ENCODE peak calls at places on chromosomes 16 and 17, in five cellular contexts. One of them, this sample, is unnamed.

GRCh38 chr17:72126575-72127486 is 6.0 kb downstream of the SOX9 start:
- DNase-seq in AG04450: no peak
- DNase-seq in endothelial cell: no peak
- DNase-seq in heart left ventricle: no peak
- DNase-seq in activated gamma-delta T cell treated with Interleukin-2 at 50 U/mL for 16 hours: no peak
- DNase-seq in this sample: peak

GRCh38 chr16:57994361-57994760 is 6.1 kb downstream of the ZNF319 start:
- DNase-seq in activated gamma-delta T cell treated with Interleukin-2 at 50 U/mL for 16 hours: no peak
- DNase-seq in heart left ventricle: no peak
- DNase-seq in AG04450: no peak
- DNase-seq in endothelial cell: no peak
- DNase-seq in this sample: no peak

GRCh38 chr16:67260426-67261063 is 11.8 kb downstream of the SLC9A5 start:
- DNase-seq in AG04450: no peak
- DNase-seq in heart left ventricle: peak
- DNase-seq in activated gamma-delta T cell treated with Interleukin-2 at 50 U/mL for 16 hours: no peak
- DNase-seq in endothelial cell: no peak
- DNase-seq in this sample: no peak

GRCh38 chr17:12137859-12138258 is 117.2 kb downstream of the MAP2K4 start:
- DNase-seq in activated gamma-delta T cell treated with Interleukin-2 at 50 U/mL for 16 hours: no peak
- DNase-seq in AG04450: no peak
- DNase-seq in endothelial cell: no peak
- DNase-seq in heart left ventricle: no peak
- DNase-seq in this sample: no peak

GRCh38 chr16:50068550-50068949 is 2.8 kb downstream of the HEATR3 start:
- DNase-seq in activated gamma-delta T cell treated with Interleukin-2 at 50 U/mL for 16 hours: no peak
- DNase-seq in AG04450: peak
- DNase-seq in heart left ventricle: no peak
- DNase-seq in endothelial cell: no peak
- DNase-seq in this sample: no peak

GRCh38 chr17:15651583-15652110 is 32.1 kb upstream of the FBXW10B start:
- DNase-seq in activated gamma-delta T cell treated with Interleukin-2 at 50 U/mL for 16 hours: no peak
- DNase-seq in endothelial cell: no peak
- DNase-seq in heart left ventricle: peak
- DNase-seq in AG04450: peak
- DNase-seq in this sample: peak

GRCh38 chr17:26807024-26807423 is 486.9 kb upstream of the WSB1 start:
- DNase-seq in AG04450: no peak
- DNase-seq in endothelial cell: no peak
- DNase-seq in heart left ventricle: no peak
- DNase-seq in activated gamma-delta T cell treated with Interleukin-2 at 50 U/mL for 16 hours: no peak
- DNase-seq in this sample: no peak

GRCh38 chr16:51932317-51932716 is 614.6 kb downstream of the TOX3 start:
- DNase-seq in endothelial cell: no peak
- DNase-seq in heart left ventricle: no peak
- DNase-seq in activated gamma-delta T cell treated with Interleukin-2 at 50 U/mL for 16 hours: no peak
- DNase-seq in AG04450: no peak
- DNase-seq in this sample: no peak

GRCh38 chr16:57233944-57234706 is 10.9 kb upstream of the ARL2BP start:
- DNase-seq in endothelial cell: no peak
- DNase-seq in activated gamma-delta T cell treated with Interleukin-2 at 50 U/mL for 16 hours: no peak
- DNase-seq in heart left ventricle: peak
- DNase-seq in AG04450: no peak
- DNase-seq in this sample: no peak

GRCh38 chr17:48609754-48610281 is 999 bp downstream of the HOXB7 start:
- DNase-seq in AG04450: no peak
- DNase-seq in heart left ventricle: no peak
- DNase-seq in endothelial cell: no peak
- DNase-seq in activated gamma-delta T cell treated with Interleukin-2 at 50 U/mL for 16 hours: no peak
- DNase-seq in this sample: no peak

GRCh38 chr17:61405686-61406542 is 6.3 kb downstream of the TBX2 start:
- DNase-seq in endothelial cell: no peak
- DNase-seq in heart left ventricle: peak
- DNase-seq in AG04450: no peak
- DNase-seq in activated gamma-delta T cell treated with Interleukin-2 at 50 U/mL for 16 hours: no peak
- DNase-seq in this sample: peak

GRCh38 chr16:2019919-2020831 is 590 bp downstream of the NPW start:
- DNase-seq in endothelial cell: no peak
- DNase-seq in activated gamma-delta T cell treated with Interleukin-2 at 50 U/mL for 16 hours: no peak
- DNase-seq in AG04450: no peak
- DNase-seq in heart left ventricle: no peak
- DNase-seq in this sample: no peak

GRCh38 chr17:66481259-66481658 is 178.8 kb downstream of the PRKCA start:
- DNase-seq in heart left ventricle: no peak
- DNase-seq in AG04450: no peak
- DNase-seq in activated gamma-delta T cell treated with Interleukin-2 at 50 U/mL for 16 hours: no peak
- DNase-seq in endothelial cell: no peak
- DNase-seq in this sample: no peak

GRCh38 chr16:35154627-35155026 is 1695.2 kb downstream of the TP53TG3F start:
- DNase-seq in activated gamma-delta T cell treated with Interleukin-2 at 50 U/mL for 16 hours: no peak
- DNase-seq in AG04450: no peak
- DNase-seq in endothelial cell: no peak
- DNase-seq in heart left ventricle: no peak
- DNase-seq in this sample: no peak

GRCh38 chr17:72754513-72754912 is 338.0 kb downstream of the SLC39A11 start:
- DNase-seq in activated gamma-delta T cell treated with Interleukin-2 at 50 U/mL for 16 hours: no peak
- DNase-seq in AG04450: no peak
- DNase-seq in endothelial cell: no peak
- DNase-seq in heart left ventricle: no peak
- DNase-seq in this sample: no peak

GRCh38 chr17:20228410-20228809 is 219.3 kb downstream of the SPECC1 start:
- DNase-seq in AG04450: no peak
- DNase-seq in activated gamma-delta T cell treated with Interleukin-2 at 50 U/mL for 16 hours: no peak
- DNase-seq in heart left ventricle: no peak
- DNase-seq in endothelial cell: no peak
- DNase-seq in this sample: no peak

GRCh38 chr16:55398683-55399230 is 74.8 kb downstream of the IRX6 start:
- DNase-seq in endothelial cell: no peak
- DNase-seq in AG04450: no peak
- DNase-seq in heart left ventricle: no peak
- DNase-seq in activated gamma-delta T cell treated with Interleukin-2 at 50 U/mL for 16 hours: no peak
- DNase-seq in this sample: no peak